ENCODE peak calls at places on chromosomes 5 and 9, in seven cellular contexts. One of them, this sample, is unnamed.

GRCh38 chr5:109045710-109046109 is 298.0 kb downstream of the FER start:
- DNase-seq in WTC11: no peak
- DNase-seq in left lung: no peak
- DNase-seq in IMR-90: peak
- DNase-seq in stimulated activated CD8-positive, alpha-beta memory T cell treated with anti-CD3 and anti-CD28 coated beads, Interleukin-4, amount 100 ng/mL, for 4 hours: no peak
- DNase-seq in OCI-LY7: no peak
- DNase-seq in HTR-8/SVneo: no peak
- DNase-seq in this sample: no peak

GRCh38 chr5:105952875-105953274 is 1717.9 kb downstream of the EFNA5 start:
- DNase-seq in WTC11: no peak
- DNase-seq in left lung: no peak
- DNase-seq in IMR-90: peak
- DNase-seq in stimulated activated CD8-positive, alpha-beta memory T cell treated with anti-CD3 and anti-CD28 coated beads, Interleukin-4, amount 100 ng/mL, for 4 hours: no peak
- DNase-seq in OCI-LY7: no peak
- DNase-seq in HTR-8/SVneo: no peak
- DNase-seq in this sample: no peak

GRCh38 chr5:121962943-121963342 is 1.2 kb downstream of the SRFBP1 start:
- DNase-seq in WTC11: no peak
- DNase-seq in left lung: no peak
- DNase-seq in IMR-90: peak
- DNase-seq in stimulated activated CD8-positive, alpha-beta memory T cell treated with anti-CD3 and anti-CD28 coated beads, Interleukin-4, amount 100 ng/mL, for 4 hours: no peak
- DNase-seq in OCI-LY7: no peak
- DNase-seq in HTR-8/SVneo: no peak
- DNase-seq in this sample: no peak

GRCh38 chr5:154202379-154203260 is 12.1 kb downstream of the GALNT10 start:
- DNase-seq in WTC11: no peak
- DNase-seq in left lung: no peak
- DNase-seq in IMR-90: no peak
- DNase-seq in stimulated activated CD8-positive, alpha-beta memory T cell treated with anti-CD3 and anti-CD28 coated beads, Interleukin-4, amount 100 ng/mL, for 4 hours: no peak
- DNase-seq in OCI-LY7: no peak
- DNase-seq in HTR-8/SVneo: no peak
- DNase-seq in this sample: no peak

GRCh38 chr9:136773386-136774044 is 9.2 kb upstream of the LCN15 start:
- DNase-seq in WTC11: peak
- DNase-seq in left lung: no peak
- DNase-seq in IMR-90: no peak
- DNase-seq in stimulated activated CD8-positive, alpha-beta memory T cell treated with anti-CD3 and anti-CD28 coated beads, Interleukin-4, amount 100 ng/mL, for 4 hours: no peak
- DNase-seq in OCI-LY7: peak
- DNase-seq in HTR-8/SVneo: no peak
- DNase-seq in this sample: no peak

GRCh38 chr5:71830626-71831539 is 111.8 kb downstream of the CARTPT start:
- DNase-seq in WTC11: no peak
- DNase-seq in left lung: peak
- DNase-seq in IMR-90: peak
- DNase-seq in stimulated activated CD8-positive, alpha-beta memory T cell treated with anti-CD3 and anti-CD28 coated beads, Interleukin-4, amount 100 ng/mL, for 4 hours: no peak
- DNase-seq in OCI-LY7: no peak
- DNase-seq in HTR-8/SVneo: peak
- DNase-seq in this sample: no peak

GRCh38 chr5:1729641-1730486 is 69.8 kb downstream of the MRPL36 start:
- DNase-seq in WTC11: no peak
- DNase-seq in left lung: peak
- DNase-seq in IMR-90: no peak
- DNase-seq in stimulated activated CD8-positive, alpha-beta memory T cell treated with anti-CD3 and anti-CD28 coated beads, Interleukin-4, amount 100 ng/mL, for 4 hours: no peak
- DNase-seq in OCI-LY7: no peak
- DNase-seq in HTR-8/SVneo: no peak
- DNase-seq in this sample: peak

GRCh38 chr5:52983731-52984620 is 5.2 kb upstream of the ITGA2 start:
- DNase-seq in WTC11: no peak
- DNase-seq in left lung: no peak
- DNase-seq in IMR-90: peak
- DNase-seq in stimulated activated CD8-positive, alpha-beta memory T cell treated with anti-CD3 and anti-CD28 coated beads, Interleukin-4, amount 100 ng/mL, for 4 hours: no peak
- DNase-seq in OCI-LY7: no peak
- DNase-seq in HTR-8/SVneo: no peak
- DNase-seq in this sample: no peak

GRCh38 chr9:134188421-134189166 is 24.2 kb upstream of the RNU6ATAC start:
- DNase-seq in WTC11: no peak
- DNase-seq in left lung: peak
- DNase-seq in IMR-90: no peak
- DNase-seq in stimulated activated CD8-positive, alpha-beta memory T cell treated with anti-CD3 and anti-CD28 coated beads, Interleukin-4, amount 100 ng/mL, for 4 hours: no peak
- DNase-seq in OCI-LY7: no peak
- DNase-seq in HTR-8/SVneo: no peak
- DNase-seq in this sample: peak

GRCh38 chr5:74408150-74409043 is 232.1 kb downstream of the ENC1 start:
- DNase-seq in WTC11: no peak
- DNase-seq in left lung: no peak
- DNase-seq in IMR-90: no peak
- DNase-seq in stimulated activated CD8-positive, alpha-beta memory T cell treated with anti-CD3 and anti-CD28 coated beads, Interleukin-4, amount 100 ng/mL, for 4 hours: no peak
- DNase-seq in OCI-LY7: no peak
- DNase-seq in HTR-8/SVneo: no peak
- DNase-seq in this sample: no peak

GRCh38 chr9:77290373-77290772 is 113.0 kb downstream of the VPS13A start:
- DNase-seq in WTC11: no peak
- DNase-seq in left lung: no peak
- DNase-seq in IMR-90: no peak
- DNase-seq in stimulated activated CD8-positive, alpha-beta memory T cell treated with anti-CD3 and anti-CD28 coated beads, Interleukin-4, amount 100 ng/mL, for 4 hours: no peak
- DNase-seq in OCI-LY7: no peak
- DNase-seq in HTR-8/SVneo: no peak
- DNase-seq in this sample: no peak

GRCh38 chr5:157165668-157166067 is 396 bp downstream of the GARIN3 start:
- DNase-seq in WTC11: no peak
- DNase-seq in left lung: no peak
- DNase-seq in IMR-90: no peak
- DNase-seq in stimulated activated CD8-positive, alpha-beta memory T cell treated with anti-CD3 and anti-CD28 coated beads, Interleukin-4, amount 100 ng/mL, for 4 hours: no peak
- DNase-seq in OCI-LY7: no peak
- DNase-seq in HTR-8/SVneo: no peak
- DNase-seq in this sample: no peak

GRCh38 chr5:40679998-40680681 is 425 bp downstream of the PTGER4 start:
- DNase-seq in WTC11: peak
- DNase-seq in left lung: peak
- DNase-seq in IMR-90: no peak
- DNase-seq in stimulated activated CD8-positive, alpha-beta memory T cell treated with anti-CD3 and anti-CD28 coated beads, Interleukin-4, amount 100 ng/mL, for 4 hours: no peak
- DNase-seq in OCI-LY7: no peak
- DNase-seq in HTR-8/SVneo: no peak
- DNase-seq in this sample: peak

GRCh38 chr9:90002299-90003045 is 397.7 kb downstream of the GADD45G start:
- DNase-seq in WTC11: no peak
- DNase-seq in left lung: no peak
- DNase-seq in IMR-90: no peak
- DNase-seq in stimulated activated CD8-positive, alpha-beta memory T cell treated with anti-CD3 and anti-CD28 coated beads, Interleukin-4, amount 100 ng/mL, for 4 hours: no peak
- DNase-seq in OCI-LY7: peak
- DNase-seq in HTR-8/SVneo: no peak
- DNase-seq in this sample: peak

GRCh38 chr9:34366365-34366764 is 10.3 kb downstream of the MYORG start:
- DNase-seq in WTC11: no peak
- DNase-seq in left lung: no peak
- DNase-seq in IMR-90: no peak
- DNase-seq in stimulated activated CD8-positive, alpha-beta memory T cell treated with anti-CD3 and anti-CD28 coated beads, Interleukin-4, amount 100 ng/mL, for 4 hours: no peak
- DNase-seq in OCI-LY7: no peak
- DNase-seq in HTR-8/SVneo: no peak
- DNase-seq in this sample: no peak

GRCh38 chr5:155250601-155251000 is 237.0 kb downstream of the KIF4B start:
- DNase-seq in WTC11: no peak
- DNase-seq in left lung: no peak
- DNase-seq in IMR-90: no peak
- DNase-seq in stimulated activated CD8-positive, alpha-beta memory T cell treated with anti-CD3 and anti-CD28 coated beads, Interleukin-4, amount 100 ng/mL, for 4 hours: no peak
- DNase-seq in OCI-LY7: no peak
- DNase-seq in HTR-8/SVneo: no peak
- DNase-seq in this sample: no peak

GRCh38 chr5:68415177-68416085 is 199.9 kb downstream of the PIK3R1 start:
- DNase-seq in WTC11: no peak
- DNase-seq in left lung: no peak
- DNase-seq in IMR-90: no peak
- DNase-seq in stimulated activated CD8-positive, alpha-beta memory T cell treated with anti-CD3 and anti-CD28 coated beads, Interleukin-4, amount 100 ng/mL, for 4 hours: no peak
- DNase-seq in OCI-LY7: peak
- DNase-seq in HTR-8/SVneo: no peak
- DNase-seq in this sample: no peak

GRCh38 chr9:38235244-38235643 is 157.3 kb upstream of the ALDH1B1 start:
- DNase-seq in WTC11: no peak
- DNase-seq in left lung: no peak
- DNase-seq in IMR-90: no peak
- DNase-seq in stimulated activated CD8-positive, alpha-beta memory T cell treated with anti-CD3 and anti-CD28 coated beads, Interleukin-4, amount 100 ng/mL, for 4 hours: no peak
- DNase-seq in OCI-LY7: no peak
- DNase-seq in HTR-8/SVneo: no peak
- DNase-seq in this sample: no peak

GRCh38 chr5:170747357-170747756 is 36.2 kb upstream of the GABRP start:
- DNase-seq in WTC11: no peak
- DNase-seq in left lung: no peak
- DNase-seq in IMR-90: no peak
- DNase-seq in stimulated activated CD8-positive, alpha-beta memory T cell treated with anti-CD3 and anti-CD28 coated beads, Interleukin-4, amount 100 ng/mL, for 4 hours: no peak
- DNase-seq in OCI-LY7: no peak
- DNase-seq in HTR-8/SVneo: no peak
- DNase-seq in this sample: no peak

GRCh38 chr9:134049236-134049635 is 18.6 kb downstream of the BRD3 start:
- DNase-seq in WTC11: no peak
- DNase-seq in left lung: no peak
- DNase-seq in IMR-90: no peak
- DNase-seq in stimulated activated CD8-positive, alpha-beta memory T cell treated with anti-CD3 and anti-CD28 coated beads, Interleukin-4, amount 100 ng/mL, for 4 hours: no peak
- DNase-seq in OCI-LY7: no peak
- DNase-seq in HTR-8/SVneo: no peak
- DNase-seq in this sample: no peak

GRCh38 chr9:86406366-86406765 is 52.2 kb upstream of the TUT7 start:
- DNase-seq in WTC11: no peak
- DNase-seq in left lung: no peak
- DNase-seq in IMR-90: peak
- DNase-seq in stimulated activated CD8-positive, alpha-beta memory T cell treated with anti-CD3 and anti-CD28 coated beads, Interleukin-4, amount 100 ng/mL, for 4 hours: no peak
- DNase-seq in OCI-LY7: no peak
- DNase-seq in HTR-8/SVneo: no peak
- DNase-seq in this sample: no peak

This sample was measured in suprapubic skin.